ENCODE peak calls at places on chromosomes 12 and 14, in seven cellular contexts. F is pancreas, P is heart right ventricle, M is neural crest cell, T is AG04450, V is foreskin fibroblast, E is Peyer's patch. Q is an unnamed sample.

GRCh38 chr12:97181571-97182265 is 274.7 kb downstream of the NEDD1 start:
- DNase-seq in V (no peak), E (no peak), P (no peak), M (no peak), T (no peak), F (no peak), Q (no peak)

GRCh38 chr12:51383281-51383905 is 7.8 kb downstream of the GALNT6 start:
- DNase-seq in M (no peak), E (no peak), P (no peak), T (no peak), F (no peak), V (no peak), Q (no peak)

GRCh38 chr14:69318241-69318640 is 58.3 kb downstream of the GALNT16 start:
- DNase-seq in T (no peak), P (no peak), F (no peak), V (no peak), E (peak; percentile 34), M (no peak), Q (no peak)

GRCh38 chr12:115004469-115005146 is 320.6 kb upstream of the TBX3 start:
- DNase-seq in V (peak; percentile 37), M (no peak), E (no peak), P (no peak), T (no peak), F (no peak), Q (no peak)

GRCh38 chr12:128771681-128772080 is 52.1 kb downstream of the SLC15A4 start:
- DNase-seq in P (no peak), F (no peak), E (no peak), M (no peak), T (no peak), V (peak; percentile 10), Q (no peak)

GRCh38 chr12:51070004-51070403 is 13.4 kb downstream of the CSRNP2 start:
- DNase-seq in P (no peak), M (no peak), F (no peak), E (no peak), V (no peak), T (no peak), Q (no peak)

GRCh38 chr14:93042968-93043940 is 72.5 kb downstream of the ITPK1 start:
- DNase-seq in E (peak; percentile 93), P (peak; percentile 74), M (no peak), V (peak; percentile 74), T (no peak), F (peak; percentile 84), Q (no peak)

GRCh38 chr12:124916370-124917134 is 2.1 kb upstream of the UBC start:
- DNase-seq in V (peak; percentile 92), T (no peak), F (peak; percentile 68), M (no peak), P (no peak), E (peak; percentile 88), Q (peak; percentile 84)

GRCh38 chr14:61877050-61877390 is 114.8 kb downstream of the SNAPC1 start:
- DNase-seq in T (no peak), E (no peak), M (no peak), F (no peak), V (no peak), P (no peak), Q (no peak)

GRCh38 chr12:6452245-6452731 is 446 bp downstream of the TAPBPL start:
- DNase-seq in T (no peak), F (peak; percentile 54), E (peak; percentile 76), M (no peak), V (no peak), P (no peak), Q (no peak)

GRCh38 chr14:93832665-93833064 is 44.4 kb upstream of the PRIMA1 start:
- DNase-seq in T (no peak), M (no peak), P (peak; percentile 51), F (peak; percentile 71), V (no peak), E (peak; percentile 21), Q (no peak)

GRCh38 chr12:13745100-13745678 is 236.2 kb downstream of the GRIN2B start:
- DNase-seq in E (peak; percentile 70), T (no peak), M (no peak), P (peak; percentile 9), V (no peak), F (no peak), Q (no peak)

GRCh38 chr14:105088812-105089745 is 23.8 kb upstream of the GPR132 start:
- DNase-seq in P (no peak), T (no peak), E (peak; percentile 47), F (no peak), V (no peak), M (no peak), Q (no peak)

GRCh38 chr12:10632226-10632625 is 18.8 kb upstream of the MAGOHB start:
- DNase-seq in M (no peak), E (no peak), T (no peak), F (no peak), P (no peak), V (no peak), Q (no peak)

GRCh38 chr14:89387922-89388685 is 28.9 kb downstream of the FOXN3 start:
- DNase-seq in M (no peak), P (no peak), E (no peak), F (no peak), T (no peak), V (no peak), Q (no peak)

GRCh38 chr14:97446087-97446486 is 648.9 kb downstream of the VRK1 start:
- DNase-seq in F (no peak), V (no peak), M (no peak), E (no peak), P (no peak), T (no peak), Q (no peak)

GRCh38 chr12:121814429-121815119 is 10.8 kb downstream of the SETD1B start:
- DNase-seq in E (no peak), F (peak; percentile 6), P (no peak), T (no peak), M (no peak), V (no peak), Q (no peak)

GRCh38 chr12:68868043-68868790 is 60.2 kb downstream of the MDM2 start:
- DNase-seq in V (no peak), F (no peak), M (no peak), P (no peak), T (no peak), E (no peak), Q (no peak)

GRCh38 chr14:106788534-106788933 is 1262.2 kb downstream of the TMEM121 start:
- DNase-seq in M (no peak), T (no peak), F (no peak), E (no peak), P (no peak), V (no peak), Q (no peak)

GRCh38 chr14:103402700-103403099 is 17.5 kb downstream of the MARK3 start:
- DNase-seq in F (no peak), V (peak; percentile 34), E (no peak), M (no peak), P (no peak), T (no peak), Q (no peak)

GRCh38 chr12:109966531-109966930 is 29.6 kb downstream of the GIT2 start:
- DNase-seq in M (no peak), V (no peak), T (no peak), P (no peak), F (no peak), E (no peak), Q (no peak)
- TF ChIP-seq CTCF in M (no peak), V (no peak), T (no peak), P (no peak), F (no peak), E (no peak), Q (no peak)

GRCh38 chr14:22657861-22658260 is 13.7 kb upstream of the OR6J1 start:
- DNase-seq in M (no peak), T (no peak), P (no peak), F (no peak), E (no peak), V (peak; percentile 42), Q (no peak)
- TF ChIP-seq CTCF in M (no peak), T (peak; percentile 36), P (peak; percentile 54), F (peak; percentile 13), E (no peak), V (peak; percentile 51), Q (peak; percentile 33)

GRCh38 chr14:28141662-28142061 is 624.9 kb upstream of the FOXG1 start:
- DNase-seq in M (no peak), E (no peak), V (no peak), F (no peak), P (no peak), T (no peak), Q (no peak)
- TF ChIP-seq CTCF in M (no peak), E (no peak), V (no peak), F (no peak), P (no peak), T (no peak), Q (no peak)

GRCh38 chr14:67881225-67881624 is 61.6 kb downstream of the RAD51B start:
- DNase-seq in T (no peak), E (no peak), V (no peak), P (no peak), M (no peak), F (no peak), Q (no peak)
- TF ChIP-seq CTCF in T (no peak), E (no peak), V (no peak), P (no peak), M (no peak), F (no peak), Q (no peak)